ENCODE peak calls at places on chromosomes 11 and 22, in ten cellular contexts. G is fibroblast of the aortic adventitia, P is heart right ventricle, K is fibroblast of lung, W is hepatocyte, M is cardiac muscle cell, U is lower leg skin, O is dorsolateral prefrontal cortex, C is neural progenitor cell, I is cardiac fibroblast. N is an unnamed sample.

GRCh38 chr11:116960916-116961315 is 123.5 kb upstream of the APOA1 start:
- DNase-seq in G (peak), P (no peak), K (peak), W (no peak), M (peak), U (no peak), O (no peak), C (peak), I (peak), N (no peak)

GRCh38 chr11:79167510-79168188 is 273.2 kb downstream of the TENM4 start:
- DNase-seq in G (peak), P (no peak), K (peak), W (no peak), M (no peak), U (no peak), O (no peak), C (no peak), I (no peak), N (no peak)

GRCh38 chr11:59801981-59802638 is 8.5 kb downstream of the MRPL16 start:
- DNase-seq in G (no peak), P (peak), K (no peak), W (no peak), M (no peak), U (no peak), O (no peak), C (peak), I (peak), N (no peak)

GRCh38 chr11:63767415-63768231 is 952 bp downstream of the ZFTA start:
- DNase-seq in G (peak), P (peak), K (peak), W (peak), M (peak), U (peak), O (no peak), C (peak), I (peak), N (no peak)

GRCh38 chr11:75077316-75077715 is 19.4 kb downstream of the OR2AT4 start:
- DNase-seq in G (no peak), P (no peak), K (no peak), W (no peak), M (no peak), U (no peak), O (no peak), C (no peak), I (peak), N (no peak)

GRCh38 chr11:75308116-75308515 is 43.3 kb downstream of the ARRB1 start:
- DNase-seq in G (no peak), P (no peak), K (no peak), W (no peak), M (no peak), U (no peak), O (no peak), C (no peak), I (no peak), N (no peak)

GRCh38 chr11:57493507-57494503 is 21.7 kb downstream of the SLC43A1 start:
- DNase-seq in G (no peak), P (no peak), K (no peak), W (peak), M (peak), U (peak), O (no peak), C (peak), I (peak), N (no peak)

GRCh38 chr11:21931436-21932101 is 261.3 kb upstream of the ANO5 start:
- DNase-seq in G (no peak), P (no peak), K (no peak), W (no peak), M (no peak), U (no peak), O (no peak), C (no peak), I (no peak), N (no peak)

GRCh38 chr11:35682230-35683195 is 19.9 kb downstream of the TRIM44 start:
- DNase-seq in G (peak), P (no peak), K (peak), W (peak), M (no peak), U (no peak), O (no peak), C (peak), I (peak), N (no peak)

GRCh38 chr11:97739892-97740782 is 1280.6 kb upstream of the CNTN5 start:
- DNase-seq in G (peak), P (no peak), K (peak), W (no peak), M (no peak), U (no peak), O (no peak), C (no peak), I (peak), N (no peak)

GRCh38 chr11:135001581-135001980 is 589.5 kb upstream of the B3GAT1 start:
- DNase-seq in G (no peak), P (no peak), K (no peak), W (no peak), M (no peak), U (peak), O (no peak), C (no peak), I (no peak), N (no peak)

GRCh38 chr11:33605703-33606102 is 94.9 kb downstream of the C11orf91 start:
- DNase-seq in G (no peak), P (no peak), K (no peak), W (no peak), M (no peak), U (no peak), O (no peak), C (no peak), I (no peak), N (no peak)

GRCh38 chr11:15858881-15859280 is 497.5 kb downstream of the SOX6 start:
- DNase-seq in G (no peak), P (no peak), K (no peak), W (no peak), M (no peak), U (no peak), O (no peak), C (no peak), I (no peak), N (no peak)

GRCh38 chr11:76315182-76315853 is 65.6 kb downstream of the THAP12 start:
- DNase-seq in G (no peak), P (no peak), K (no peak), W (no peak), M (no peak), U (no peak), O (no peak), C (no peak), I (no peak), N (no peak)

GRCh38 chr11:76094729-76095128 is 111.6 kb downstream of the WNT11 start:
- DNase-seq in G (no peak), P (no peak), K (no peak), W (no peak), M (no peak), U (no peak), O (no peak), C (no peak), I (no peak), N (no peak)

GRCh38 chr22:22743128-22743760 is 98.8 kb downstream of the GGTLC2 start:
- DNase-seq in G (no peak), P (no peak), K (no peak), W (no peak), M (no peak), U (no peak), O (no peak), C (no peak), I (no peak), N (no peak)

GRCh38 chr11:46696212-46696558 is 4.2 kb downstream of the ARHGAP1 start:
- DNase-seq in G (no peak), P (peak), K (no peak), W (no peak), M (no peak), U (no peak), O (peak), C (no peak), I (no peak), N (no peak)

GRCh38 chr11:10255388-10256125 is 38.5 kb downstream of the SBF2 start:
- DNase-seq in G (no peak), P (no peak), K (peak), W (no peak), M (no peak), U (no peak), O (no peak), C (no peak), I (no peak), N (no peak)

GRCh38 chr11:2419638-2420501 is 19.3 kb downstream of the TSSC4 start:
- DNase-seq in G (peak), P (peak), K (peak), W (peak), M (peak), U (peak), O (peak), C (peak), I (peak), N (no peak)

GRCh38 chr11:123450593-123450992 is 20.5 kb downstream of the GRAMD1B start:
- DNase-seq in G (peak), P (peak), K (peak), W (no peak), M (no peak), U (no peak), O (no peak), C (no peak), I (peak), N (no peak)

GRCh38 chr11:62340269-62340901 is 3.1 kb downstream of the ASRGL1 start:
- DNase-seq in G (peak), P (peak), K (peak), W (peak), M (peak), U (no peak), O (peak), C (peak), I (peak), N (peak)

GRCh38 chr11:36222755-36223635 is 66.2 kb downstream of the COMMD9 start:
- DNase-seq in G (peak), P (no peak), K (peak), W (no peak), M (no peak), U (no peak), O (no peak), C (no peak), I (no peak), N (no peak)

GRCh38 chr22:46027219-46028068 is 50.5 kb upstream of the WNT7B start:
- DNase-seq in G (no peak), P (no peak), K (no peak), W (peak), M (peak), U (no peak), O (peak), C (peak), I (no peak), N (no peak)

GRCh38 chr11:20544536-20545237 is 54.7 kb upstream of the SLC6A5 start:
- DNase-seq in G (no peak), P (no peak), K (no peak), W (peak), M (no peak), U (no peak), O (no peak), C (peak), I (no peak), N (no peak)

GRCh38 chr22:17199131-17199731 is 20.0 kb downstream of the ADA2 start:
- DNase-seq in G (peak), P (peak), K (peak), W (peak), M (no peak), U (no peak), O (no peak), C (peak), I (peak), N (no peak)

GRCh38 chr22:18059991-18060390 is 17.8 kb upstream of the PEX26 start:
- DNase-seq in G (no peak), P (no peak), K (no peak), W (no peak), M (no peak), U (no peak), O (no peak), C (no peak), I (no peak), N (no peak)

DNA sequence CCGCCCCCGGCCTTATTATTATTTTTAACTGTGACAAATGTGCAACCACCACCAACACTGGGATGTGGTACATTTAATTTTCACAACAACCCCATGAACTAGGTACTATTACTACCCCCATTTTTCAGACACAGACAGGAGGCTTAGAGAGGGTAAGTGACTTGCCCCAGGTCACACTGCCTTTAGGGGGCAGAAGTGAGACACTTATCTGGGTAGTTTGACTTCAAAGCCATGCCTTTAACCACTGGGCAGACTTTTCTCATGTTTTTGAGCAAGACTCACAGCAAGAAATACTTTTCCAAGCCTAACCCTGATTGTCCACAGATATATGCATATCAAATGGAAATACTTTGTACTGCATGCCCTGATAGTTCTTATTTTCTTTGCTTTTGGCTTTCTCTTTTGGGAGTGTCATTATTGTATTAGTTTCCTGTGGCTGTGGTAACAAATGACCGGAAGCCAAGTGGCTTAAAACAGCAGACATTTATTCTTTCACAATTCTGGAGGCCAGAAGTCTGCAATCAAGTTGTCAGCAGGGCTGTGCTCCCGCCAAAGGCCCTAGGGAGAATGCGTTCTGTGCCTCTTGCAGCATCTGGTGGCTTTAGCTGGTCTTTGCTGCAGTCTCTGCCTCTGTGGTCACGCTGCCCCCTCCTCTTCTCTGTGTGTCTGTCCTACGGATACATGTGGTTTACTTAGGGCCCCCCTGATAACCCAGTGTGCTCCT is 110.8 kb downstream of the GRIK4 start:
- DNase-seq in G (no peak), P (no peak), K (peak), W (no peak), M (no peak), U (no peak), O (no peak), C (no peak), I (peak), N (no peak)
- TF ChIP-seq CTCF in G (no peak), P (peak), K (no peak), W (no peak), M (peak), U (no peak), O (no peak), C (peak), I (no peak), N (peak)

DNA sequence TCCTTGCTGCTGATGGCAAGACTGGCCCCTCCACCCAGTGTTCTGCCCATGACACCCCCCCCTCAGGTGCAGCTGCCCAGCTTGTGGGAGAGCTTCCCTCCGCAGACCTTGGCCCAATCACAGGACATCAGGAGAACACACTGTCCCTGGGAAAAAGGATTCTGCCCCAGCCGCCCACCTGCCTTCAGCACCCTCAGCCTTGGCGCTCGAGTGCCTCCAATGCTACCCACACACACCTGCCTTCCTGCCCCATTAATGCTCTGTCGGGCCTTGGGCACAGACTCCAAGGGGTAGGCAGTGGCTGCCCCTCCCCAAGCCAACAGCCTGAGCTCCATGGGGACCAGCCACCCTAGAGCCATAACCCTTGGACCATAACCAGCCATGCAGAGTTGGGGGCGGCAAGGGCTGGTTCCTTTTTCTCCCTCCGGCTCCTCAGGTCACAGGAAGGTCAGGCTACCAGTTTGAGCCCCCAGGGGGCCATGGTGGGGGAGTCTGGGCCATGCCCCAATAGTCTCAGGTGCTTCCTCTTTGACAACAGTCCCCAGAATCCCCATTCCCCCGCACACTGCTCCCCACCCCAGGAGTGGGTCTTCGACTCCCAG is 1.3 kb upstream of the ZNF70 start:
- DNase-seq in G (no peak), P (no peak), K (no peak), W (no peak), M (no peak), U (no peak), O (no peak), C (no peak), I (no peak), N (peak)
- H3K4me3 ChIP-seq in G (no peak), P (no peak), K (no peak), W (no peak), M (no peak), U (no peak), O (no peak), C (peak), I (no peak), N (peak)

GRCh38 chr22:44307509-44308169 is 5.1 kb downstream of the SHISAL1 start:
- DNase-seq in G (peak), P (peak), K (no peak), W (no peak), M (peak), U (no peak), O (no peak), C (no peak), I (peak), N (no peak)

GRCh38 chr22:44305888-44306287 is 6.9 kb downstream of the SHISAL1 start:
- DNase-seq in G (peak), P (no peak), K (no peak), W (no peak), M (no peak), U (no peak), O (no peak), C (no peak), I (no peak), N (no peak)

GRCh38 chr22:44305455-44305854 is 7.3 kb downstream of the SHISAL1 start:
- DNase-seq in G (no peak), P (no peak), K (no peak), W (no peak), M (no peak), U (no peak), O (no peak), C (no peak), I (no peak), N (no peak)

GRCh38 chr22:44304906-44305305 is 7.8 kb downstream of the SHISAL1 start:
- DNase-seq in G (no peak), P (no peak), K (no peak), W (no peak), M (no peak), U (no peak), O (no peak), C (no peak), I (no peak), N (no peak)

GRCh38 chr22:44304354-44304753 is 8.4 kb downstream of the SHISAL1 start:
- DNase-seq in G (peak), P (no peak), K (no peak), W (no peak), M (no peak), U (no peak), O (no peak), C (peak), I (peak), N (no peak)
- TF ChIP-seq CTCF in G (no peak), P (no peak), K (no peak), W (no peak), M (no peak), U (no peak), O (no peak), C (no peak), I (no peak), N (no peak)

GRCh38 chr22:35539910-35540599 is 576 bp upstream of the RASD2 start:
- DNase-seq in G (no peak), P (peak), K (no peak), W (peak), M (peak), U (peak), O (peak), C (peak), I (no peak), N (no peak)

GRCh38 chr22:35541254-35541748 is 670 bp downstream of the RASD2 start:
- DNase-seq in G (no peak), P (no peak), K (no peak), W (peak), M (peak), U (no peak), O (no peak), C (peak), I (no peak), N (no peak)

GRCh38 chr22:35539487-35539886 is 1.1 kb upstream of the RASD2 start:
- DNase-seq in G (no peak), P (no peak), K (no peak), W (no peak), M (no peak), U (no peak), O (no peak), C (no peak), I (no peak), N (no peak)

GRCh38 chr22:35542157-35542971 is 1.7 kb downstream of the RASD2 start:
- DNase-seq in G (no peak), P (no peak), K (no peak), W (no peak), M (no peak), U (no peak), O (no peak), C (no peak), I (no peak), N (no peak)

DNA sequence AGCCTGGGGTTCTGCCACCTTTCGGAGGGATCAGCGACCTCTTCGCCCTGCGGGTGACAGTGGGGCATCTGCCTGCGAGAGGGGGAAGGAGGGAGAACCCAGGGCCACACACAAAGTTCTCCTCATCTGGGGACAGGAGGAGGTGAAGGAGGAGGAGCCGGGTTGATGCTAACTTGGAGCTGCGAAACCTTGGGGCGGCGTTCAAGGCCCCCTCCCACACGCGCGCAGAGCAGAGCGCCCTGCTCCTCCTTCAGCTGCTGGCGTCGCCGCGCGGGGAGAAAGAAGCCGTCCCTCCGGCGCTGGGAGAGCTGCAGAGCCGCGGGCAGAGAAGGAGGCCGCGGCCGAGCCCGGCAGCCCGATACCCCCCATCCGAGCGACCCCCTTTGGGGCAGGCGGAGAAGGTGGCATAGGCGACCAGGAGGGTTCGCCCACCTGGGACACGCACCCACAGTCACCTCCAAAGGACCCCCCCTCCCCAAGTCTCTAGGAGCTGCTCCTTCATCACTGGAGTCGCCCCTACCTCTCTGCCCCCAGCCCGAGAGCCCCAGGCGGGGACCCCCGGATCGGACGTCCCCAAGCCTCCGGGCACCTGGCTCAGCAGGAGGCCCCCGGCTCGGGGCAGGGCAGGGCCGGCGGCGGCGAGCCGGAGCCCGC is at the start of gene RASD2:
- DNase-seq in G (no peak), P (peak), K (no peak), W (peak), M (peak), U (no peak), O (no peak), C (peak), I (no peak), N (no peak)
- H3K4me3 ChIP-seq in G (peak), P (peak), K (peak), W (peak), M (peak), U (no peak), O (peak), C (peak), I (peak), N (peak)

DNA sequence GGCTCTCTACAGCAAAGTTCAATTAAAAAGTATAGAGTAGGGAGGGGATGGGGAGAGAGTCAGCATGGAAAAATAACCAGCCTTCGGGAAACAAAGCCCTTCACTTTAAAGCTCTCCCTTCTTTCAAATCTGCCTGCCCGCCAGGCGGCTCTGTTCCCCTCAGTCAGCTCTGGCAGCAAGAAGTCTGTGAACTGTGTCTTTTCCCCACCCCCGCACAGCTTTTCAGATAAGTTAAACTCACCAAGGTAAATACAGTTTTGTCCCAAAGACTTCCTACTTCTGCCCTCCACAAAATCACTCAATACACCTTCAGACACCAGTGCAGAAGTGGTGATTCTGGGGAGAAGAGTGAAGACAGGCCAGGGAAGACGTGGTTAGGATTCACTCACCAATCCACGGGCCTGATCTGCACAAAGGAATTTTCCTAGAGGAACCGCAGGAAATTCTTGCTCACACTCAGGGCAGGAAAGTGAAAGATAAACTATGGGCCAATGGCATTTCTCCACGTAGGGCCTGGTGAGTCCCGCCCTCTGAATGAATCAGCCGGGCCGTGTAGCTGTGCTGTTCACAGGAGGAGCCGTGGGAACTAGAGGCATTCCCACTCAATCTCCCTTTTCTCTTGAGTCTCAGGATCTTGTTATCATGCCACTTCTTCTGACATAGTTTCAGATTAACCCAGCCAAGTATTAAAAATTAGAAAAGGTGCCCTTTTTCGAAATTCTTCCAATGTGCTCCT is at the start of gene TRIM5:
- DNase-seq in G (peak), P (peak), K (peak), W (peak), M (peak), U (peak), O (no peak), C (peak), I (peak), N (peak)
- TF ChIP-seq CTCF in G (peak), P (peak), K (peak), W (peak), M (peak), U (no peak), O (peak), C (peak), I (peak), N (peak)

N was measured in GM12864.